ENCODE peak calls at places on chromosomes 1 and 21, in five cellular contexts. G is IMR-90; L is CD4-positive, alpha-beta T cell; N is fibroblast of lung; V is endodermal cell. Z is an unnamed sample.
A peak's percentile ranks its signal among the peaks of the same experiment; 100 is the strongest.

GRCh38 chr1:148318123-148318899 is 164.8 kb downstream of the PPIAL4G start:
- DNase-seq in G (no peak), L (peak; percentile 36), V (no peak), N (peak; percentile 40), Z (no peak)

GRCh38 chr21:35206141-35207125 is 157.3 kb upstream of the RUNX1 start:
- DNase-seq in V (peak; percentile 69), L (no peak), N (peak; percentile 42), G (peak; percentile 32), Z (no peak)

GRCh38 chr1:217647791-217648190 is 16.6 kb downstream of the SPATA17 start:
- DNase-seq in N (peak; percentile 9), V (no peak), L (no peak), G (no peak), Z (peak; percentile 59)

GRCh38 chr1:183023146-183023600 is at the start of gene LAMC1:
- DNase-seq in V (peak; percentile 96), G (peak; percentile 80), N (peak; percentile 82), L (no peak), Z (peak; percentile 74)

GRCh38 chr1:82485591-82486369 is 685.0 kb downstream of the ADGRL2 start:
- DNase-seq in G (no peak), L (no peak), V (peak; percentile 78), N (peak; percentile 52), Z (no peak)

GRCh38 chr1:117826119-117826518 is 103.3 kb downstream of the GDAP2 start:
- DNase-seq in N (no peak), V (no peak), G (no peak), L (no peak), Z (no peak)

GRCh38 chr1:43688109-43688387 is 19.3 kb upstream of the ST3GAL3 start:
- DNase-seq in N (no peak), L (no peak), V (no peak), G (no peak), Z (no peak)

GRCh38 chr1:1118011-1118892 is 2.4 kb upstream of the C1orf159 start:
- DNase-seq in G (no peak), V (peak; percentile 41), N (no peak), L (no peak), Z (no peak)

GRCh38 chr1:11524465-11525150 is 45.7 kb downstream of the DISP3 start:
- DNase-seq in G (no peak), N (no peak), V (no peak), L (no peak), Z (no peak)

GRCh38 chr1:118113261-118113660 is 71.8 kb downstream of the SPAG17 start:
- DNase-seq in V (no peak), L (no peak), G (peak; percentile 41), N (peak; percentile 74), Z (peak; percentile 21)

GRCh38 chr1:237108299-237109040 is 66.5 kb downstream of the RYR2 start:
- DNase-seq in V (peak; percentile 57), N (no peak), L (no peak), G (no peak), Z (no peak)

GRCh38 chr1:108327534-108328462 is 83.9 kb upstream of the NBPF4 start:
- DNase-seq in L (no peak), V (peak; percentile 82), N (no peak), G (no peak), Z (no peak)

GRCh38 chr1:177092001-177092400 is 72.5 kb downstream of the ASTN1 start:
- DNase-seq in G (no peak), N (peak; percentile 16), L (no peak), V (no peak), Z (no peak)

GRCh38 chr21:32131960-32132359 is 146.9 kb downstream of the MIS18A start:
- DNase-seq in L (no peak), V (no peak), N (peak; percentile 42), G (peak; percentile 43), Z (peak; percentile 35)

GRCh38 chr1:23799570-23800395 is 771 bp downstream of the GALE start:
- DNase-seq in G (peak; percentile 56), L (no peak), V (peak; percentile 88), N (peak; percentile 83), Z (peak; percentile 79)

GRCh38 chr1:105088166-105088565 is 1338.5 kb downstream of the AMY1C start:
- DNase-seq in N (no peak), L (no peak), V (no peak), G (no peak), Z (no peak)

GRCh38 chr21:36881223-36881622 is 85.2 kb downstream of the HLCS start:
- DNase-seq in V (no peak), N (peak; percentile 94), L (no peak), G (peak; percentile 51), Z (peak; percentile 95)

GRCh38 chr1:206631085-206631509 is 4.2 kb upstream of the DYRK3 start:
- DNase-seq in L (no peak), V (peak; percentile 91), G (peak; percentile 93), N (peak; percentile 80), Z (peak; percentile 68)

GRCh38 chr1:109589177-109589576 is 30.2 kb downstream of the GNAT2 start:
- DNase-seq in V (no peak), N (no peak), L (no peak), G (no peak), Z (no peak)

GRCh38 chr1:37764888-37765441 is at the start of gene EPHA10:
- DNase-seq in G (no peak), L (no peak), N (no peak), V (peak; percentile 94), Z (no peak)

GRCh38 chr1:204126367-204126766 is 25.5 kb downstream of the ETNK2 start:
- DNase-seq in G (no peak), L (no peak), N (no peak), V (no peak), Z (no peak)

GRCh38 chr1:204128964-204129896 is 22.6 kb downstream of the ETNK2 start:
- DNase-seq in N (peak; percentile 59), L (peak; percentile 36), G (peak; percentile 61), V (peak; percentile 90), Z (peak; percentile 56)

GRCh38 chr1:204128464-204128963 is 23.3 kb downstream of the ETNK2 start:
- DNase-seq in V (no peak), N (no peak), L (no peak), G (no peak), Z (no peak)

GRCh38 chr1:204126941-204127340 is 24.9 kb downstream of the ETNK2 start:
- DNase-seq in N (no peak), G (no peak), V (no peak), L (no peak), Z (no peak)

DNA sequence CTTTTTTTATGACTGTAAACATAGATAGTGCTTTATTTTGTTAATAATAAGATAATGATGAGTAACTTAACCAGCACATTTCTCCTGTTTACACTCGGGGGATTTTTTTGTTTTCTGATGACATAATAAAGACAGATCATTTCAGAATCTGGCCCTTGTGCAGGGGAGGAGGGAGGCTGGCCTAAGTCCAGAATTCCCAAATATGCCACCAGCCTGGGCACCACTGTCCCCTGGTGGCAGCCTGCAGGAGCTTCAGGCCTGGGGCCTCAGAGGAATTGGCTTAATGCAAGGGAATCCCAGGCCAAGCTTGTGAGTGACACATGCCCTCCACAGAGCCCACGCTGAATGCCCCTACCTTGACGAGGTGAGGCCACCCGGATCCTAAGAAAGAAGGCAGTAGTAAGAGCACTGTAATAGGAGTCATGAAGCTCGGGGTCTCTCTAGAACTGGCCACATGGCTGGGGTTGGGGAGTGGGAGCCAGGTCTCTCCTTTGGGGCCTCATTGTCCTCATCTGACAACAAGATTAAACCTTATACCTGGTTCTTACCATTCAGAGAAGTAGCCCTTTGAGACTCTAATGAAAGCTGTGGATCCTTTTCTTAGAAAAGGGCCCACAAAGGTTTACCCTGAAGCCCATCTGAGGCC is 24.1 kb downstream of the ETNK2 start:
- DNase-seq in N (peak; percentile 65), V (peak; percentile 85), G (peak; percentile 88), L (no peak), Z (peak; percentile 80)
- H3K27ac ChIP-seq in N (no peak overlapping the region), V (peak overlapping the region; percentile 69), G (no peak overlapping the region), L (no peak overlapping the region), Z (no peak overlapping the region)

GRCh38 chr1:16017076-16017460 is 775 bp downstream of the HSPB7 start:
- DNase-seq in G (no peak), N (no peak), V (no peak), L (no peak), Z (no peak)

GRCh38 chr1:16014509-16015482 is 3.0 kb downstream of the HSPB7 start:
- DNase-seq in G (no peak), V (no peak), N (no peak), L (no peak), Z (no peak)

GRCh38 chr1:16015960-16016901 is 1.6 kb downstream of the HSPB7 start:
- DNase-seq in G (no peak), L (no peak), N (no peak), V (no peak), Z (no peak)

GRCh38 chr1:16013908-16014258 is 4.0 kb downstream of the HSPB7 start:
- DNase-seq in G (no peak), L (no peak), N (no peak), V (no peak), Z (no peak)

DNA sequence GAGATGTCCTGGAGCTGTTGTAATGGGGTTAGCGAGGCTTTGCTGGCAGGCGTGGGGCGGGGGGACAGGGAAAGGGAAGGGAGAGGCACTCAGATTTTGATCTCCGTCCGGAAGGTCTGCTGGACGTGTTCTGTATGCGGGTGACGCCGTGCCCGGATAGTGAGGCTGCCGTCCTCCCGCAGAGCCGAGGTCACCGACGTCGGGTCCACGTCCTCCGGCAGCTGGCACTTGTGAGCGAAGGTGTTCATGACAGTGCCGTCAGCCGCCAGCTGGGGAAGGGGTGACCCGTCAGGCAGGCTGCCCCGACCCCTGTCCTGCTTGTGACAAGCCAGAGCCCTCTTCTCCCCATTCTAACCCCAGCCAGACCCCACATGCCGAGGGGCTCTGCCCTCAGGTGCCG is 2.4 kb downstream of the HSPB7 start:
- DNase-seq in G (no peak), L (no peak), V (no peak), N (no peak), Z (no peak)
- H3K27me3 ChIP-seq in G (no peaks in the 10 kb centered on the region), L (no peaks in the 10 kb centered on the region), V (no peaks in the 10 kb centered on the region), N (no peaks in the 10 kb centered on the region), Z (no peaks in the 10 kb centered on the region)

DNA sequence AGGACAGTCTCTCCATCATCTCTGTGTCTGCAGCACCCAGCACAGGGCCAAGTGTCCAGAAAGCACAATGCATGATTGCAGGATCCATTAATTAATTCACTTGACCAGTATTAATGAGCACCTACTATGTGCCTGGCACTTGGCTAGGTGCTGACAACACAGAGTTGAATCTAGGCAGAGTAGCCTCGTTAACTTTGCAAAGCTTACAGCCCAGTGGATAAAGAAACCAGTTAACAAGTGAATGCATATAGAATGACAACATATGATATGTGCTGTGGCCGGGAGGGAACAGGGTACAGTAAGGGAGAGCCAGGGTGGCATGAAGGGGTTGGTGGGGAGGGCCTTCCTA is 10.9 kb downstream of the SLC1A7 start:
- DNase-seq in V (peak; percentile 12), L (no peak), G (no peak), N (no peak), Z (no peak)
- H3K27ac ChIP-seq in V (no peak overlapping the region), L (no peak overlapping the region), G (no peak overlapping the region), N (no peak overlapping the region), Z (no peak overlapping the region)

GRCh38 chr1:18111605-18112297 is 4.2 kb downstream of the IGSF21 start:
- DNase-seq in V (no peak), N (no peak), L (no peak), G (no peak), Z (no peak)
- H3K27me3 ChIP-seq in V (peaks cover 94% of the 10 kb centered on the region), N (peaks cover 34% of the 10 kb centered on the region), L (peaks cover 63% of the 10 kb centered on the region), G (peaks cover 42% of the 10 kb centered on the region), Z (peaks cover 56% of the 10 kb centered on the region)

DNA sequence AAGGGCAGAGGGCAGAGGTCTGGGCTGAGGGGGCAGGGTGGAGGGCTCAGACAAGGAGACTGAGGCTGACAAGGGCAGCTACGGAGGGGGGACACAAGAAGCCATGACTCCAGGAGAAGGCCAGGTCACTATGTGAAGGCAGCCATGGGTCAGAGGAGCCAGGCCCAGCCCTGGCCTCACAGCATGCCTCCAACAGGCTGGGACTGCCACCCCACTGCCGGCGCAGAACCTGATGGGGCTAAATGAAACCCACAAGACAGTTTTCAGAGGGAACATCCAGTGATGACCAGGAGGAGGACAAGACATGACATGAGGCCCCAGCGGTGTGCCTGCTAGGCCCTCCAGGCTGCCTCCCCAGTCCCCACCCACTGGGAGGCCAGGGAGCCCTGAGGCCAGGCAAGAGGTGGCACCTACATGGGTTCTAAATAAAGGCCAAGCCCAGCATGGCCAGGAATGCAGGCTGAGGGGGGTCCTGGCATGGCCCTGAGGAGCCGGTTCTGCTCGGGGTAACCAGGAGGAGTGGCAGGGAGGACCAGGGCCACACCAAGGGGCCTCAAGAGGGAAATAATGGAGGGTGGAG is 27.3 kb upstream of the LSS start:
- DNase-seq in V (no peak), G (no peak), L (no peak), N (no peak), Z (no peak)
- H3K27ac ChIP-seq in V (no peak overlapping the region), G (no peak overlapping the region), L (no peak overlapping the region), N (no peak overlapping the region), Z (no peak overlapping the region)

Z was measured in SJSA1.